ENCODE peak calls at places on chromosome 17, in four cellular contexts. Z, K, L and G are unnamed samples.

GRCh38 chr17:16211601-16212000 is 3.7 kb downstream of the NCOR1 start:
- DNase-seq in Z (no peak), K (no peak), L (no peak), G (no peak)

GRCh38 chr17:40448639-40449261 is 5.5 kb downstream of the IGFBP4 start:
- DNase-seq in Z (peak), K (no peak), L (no peak), G (peak)

GRCh38 chr17:72683506-72684404 is 408.7 kb downstream of the SLC39A11 start:
- DNase-seq in Z (peak), K (peak), L (no peak), G (peak)

GRCh38 chr17:78674156-78674555 is 97.0 kb upstream of the DNAH17 start:
- DNase-seq in Z (no peak), K (no peak), L (no peak), G (no peak)

GRCh38 chr17:8868529-8868951 is 1.1 kb upstream of the PIK3R6 start:
- DNase-seq in Z (no peak), K (no peak), L (no peak), G (no peak)

GRCh38 chr17:49162866-49163265 is 30.3 kb downstream of the B4GALNT2 start:
- DNase-seq in Z (peak), K (no peak), L (no peak), G (no peak)

GRCh38 chr17:33463887-33464286 is 170.8 kb upstream of the ASIC2 start:
- DNase-seq in Z (no peak), K (no peak), L (no peak), G (no peak)

GRCh38 chr17:39165178-39165843 is 650 bp downstream of the ARL5C start:
- DNase-seq in Z (no peak), K (no peak), L (peak), G (no peak)

GRCh38 chr17:8994319-8994718 is 27.0 kb upstream of the NTN1 start:
- DNase-seq in Z (peak), K (no peak), L (peak), G (no peak)

GRCh38 chr17:68095205-68095811 is 59.8 kb downstream of the KPNA2 start:
- DNase-seq in Z (no peak), K (no peak), L (no peak), G (no peak)

GRCh38 chr17:18356624-18357023 is 6.7 kb downstream of the SHMT1 start:
- DNase-seq in Z (no peak), K (peak), L (no peak), G (no peak)

GRCh38 chr17:9443811-9444210 is 131.8 kb downstream of the STX8 start:
- DNase-seq in Z (no peak), K (no peak), L (no peak), G (no peak)

GRCh38 chr17:76417499-76418143 is 33.2 kb downstream of the SPHK1 start:
- DNase-seq in Z (peak), K (no peak), L (no peak), G (no peak)

GRCh38 chr17:12519956-12520594 is 145.6 kb upstream of the MYOCD start:
- DNase-seq in Z (no peak), K (peak), L (no peak), G (no peak)

GRCh38 chr17:55642741-55643140 is 79.9 kb downstream of the TMEM100 start:
- DNase-seq in Z (no peak), K (no peak), L (no peak), G (no peak)
- H3K4me3 ChIP-seq in Z (no peak), K (no peak), L (no peak), G (no peak)

GRCh38 chr17:81229666-81229920 is 6.8 kb upstream of the CEP131 start:
- DNase-seq in Z (no peak), K (no peak), L (no peak), G (no peak)

GRCh38 chr17:81228834-81229665 is 6.3 kb upstream of the CEP131 start:
- DNase-seq in Z (no peak), K (no peak), L (no peak), G (no peak)

GRCh38 chr17:81231121-81231645 is 7.7 kb downstream of the TEPSIN start:
- DNase-seq in Z (no peak), K (no peak), L (no peak), G (no peak)

GRCh38 chr17:81231766-81232581 is 6.9 kb downstream of the TEPSIN start:
- DNase-seq in Z (no peak), K (no peak), L (no peak), G (no peak)

DNA sequence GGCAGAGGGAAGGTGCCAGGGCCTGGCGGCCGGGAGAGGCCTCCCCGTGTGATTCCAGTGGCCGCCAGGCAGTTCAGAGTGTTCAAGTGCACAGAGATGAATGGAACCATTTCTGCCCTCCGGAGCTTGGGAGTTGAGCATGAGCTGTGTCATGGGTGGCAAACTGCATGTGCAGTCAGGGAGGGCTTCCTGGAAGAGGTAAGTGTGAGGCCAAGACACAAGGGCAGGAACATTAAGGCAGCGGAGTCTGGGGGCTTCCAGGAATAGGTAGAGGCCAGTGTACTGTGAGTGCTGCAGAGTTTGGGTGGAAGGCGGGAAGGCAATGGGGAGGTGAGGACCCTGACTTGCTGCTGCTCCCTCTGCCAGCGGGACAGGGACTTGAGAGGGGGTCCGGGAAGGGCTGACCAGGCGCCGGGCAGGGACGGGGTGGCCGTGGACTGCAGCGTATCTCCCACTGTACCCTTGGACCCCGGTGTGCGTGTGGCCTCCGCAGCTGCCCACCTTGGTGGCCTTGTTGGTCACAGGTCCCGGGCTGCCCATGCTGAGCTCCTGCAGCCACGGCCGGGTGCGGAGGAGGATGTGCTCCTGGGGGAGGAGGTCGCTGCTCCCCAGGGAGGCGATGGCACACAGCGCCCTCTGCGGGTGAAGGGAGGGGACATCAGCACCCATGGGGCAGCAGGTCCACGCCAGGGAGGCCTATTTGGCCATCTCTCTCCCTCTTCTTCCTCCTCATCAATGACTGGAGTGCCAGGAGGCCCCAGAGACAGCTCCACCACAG is 7.5 kb upstream of the CEP131 start:
- DNase-seq in Z (no peak), K (no peak), L (no peak), G (no peak)
- TF ChIP-seq CTCF in Z (peak), K (peak), L (peak), G (peak)

DNA sequence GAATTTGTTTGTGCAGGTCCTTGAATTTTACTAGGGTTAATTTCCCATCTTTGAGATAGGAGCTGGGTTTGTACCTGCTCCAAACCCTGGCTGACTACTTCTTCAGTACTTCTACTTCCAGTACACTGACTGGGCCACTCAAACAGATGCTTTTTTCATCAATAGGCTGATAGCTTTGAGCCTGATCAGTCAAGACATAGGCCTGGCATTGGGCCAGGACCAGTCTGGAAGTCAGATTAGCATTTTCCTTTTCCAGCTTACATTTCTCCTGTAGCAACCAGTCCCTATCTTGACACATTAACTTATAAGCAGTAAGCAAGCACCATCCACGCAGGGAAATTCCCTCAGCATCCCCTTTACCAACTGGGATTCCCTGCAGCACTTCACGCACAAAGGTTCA is 7.5 kb upstream of the TMEM101 start:
- DNase-seq in Z (no peak), K (no peak), L (no peak), G (no peak)
- H3K4me3 ChIP-seq in Z (no peak), K (no peak), L (no peak), G (no peak)

GRCh38 chr17:35175638-35176415 is 18.4 kb downstream of the SLC35G3 start:
- DNase-seq in Z (no peak), K (no peak), L (no peak), G (no peak)

GRCh38 chr17:35169964-35170363 is 22.3 kb downstream of the UNC45B start:
- DNase-seq in Z (no peak), K (no peak), L (no peak), G (no peak)

GRCh38 chr17:35171834-35172233 is 22.4 kb downstream of the SLC35G3 start:
- DNase-seq in Z (no peak), K (no peak), L (no peak), G (no peak)

GRCh38 chr17:35170968-35171771 is 23.0 kb downstream of the SLC35G3 start:
- DNase-seq in Z (no peak), K (no peak), L (no peak), G (peak)

DNA sequence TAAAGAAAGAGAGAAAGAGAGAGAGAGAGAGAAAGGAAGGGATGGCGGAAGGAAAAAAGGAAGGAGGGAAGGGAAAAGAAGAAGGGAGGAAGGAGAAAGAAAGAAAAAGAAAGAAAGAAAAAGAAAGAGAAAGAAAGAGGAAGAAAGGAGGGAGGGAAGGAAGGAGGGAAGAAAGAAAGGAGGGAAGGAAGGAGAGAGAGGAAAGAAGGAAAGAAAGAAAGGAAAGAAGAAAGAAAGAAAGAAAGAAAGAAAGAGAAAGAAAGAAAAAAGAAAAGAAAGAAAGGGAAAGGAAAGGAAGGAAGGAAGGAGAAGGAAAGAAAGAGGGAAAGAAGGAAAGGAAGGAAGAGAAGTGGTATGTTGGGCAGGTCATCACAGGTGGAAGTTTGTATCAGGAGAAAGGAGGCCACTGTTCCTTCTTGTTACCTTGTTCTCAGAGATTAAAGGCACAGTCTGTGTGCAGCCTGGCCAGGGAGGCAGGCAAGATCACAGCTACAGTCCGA is 19.3 kb downstream of the SLC35G3 start:
- DNase-seq in Z (no peak), K (no peak), L (no peak), G (no peak)
- TF ChIP-seq CTCF in Z (no peak), K (no peak), L (no peak), G (no peak)

GRCh38 chr17:63937319-63937718 is 5.2 kb upstream of the CD79B start:
- DNase-seq in Z (no peak), K (no peak), L (no peak), G (no peak)
- H3K4me3 ChIP-seq in Z (no peak), K (no peak), L (no peak), G (no peak)

DNA sequence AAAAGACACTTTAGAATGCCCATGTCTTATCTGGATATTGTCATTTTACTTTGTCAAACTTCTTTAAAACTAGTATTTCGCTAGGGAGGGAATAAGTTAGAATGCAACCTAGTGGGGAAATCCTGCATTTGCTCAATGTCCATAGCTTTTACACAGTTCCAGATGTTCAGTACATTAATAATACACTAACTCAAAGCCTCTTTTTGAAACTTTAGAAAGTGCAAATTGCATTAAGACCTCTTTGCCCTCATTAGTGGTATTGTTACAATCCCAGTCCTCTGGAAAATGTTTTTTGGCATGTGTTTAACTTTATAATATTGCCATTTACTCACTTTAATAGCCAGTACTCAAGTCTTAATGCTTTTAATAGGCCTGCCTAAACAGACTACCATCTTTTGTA is 106.8 kb downstream of the BRIP1 start:
- DNase-seq in Z (no peak), K (no peak), L (no peak), G (no peak)
- TF ChIP-seq CTCF in Z (no peak), K (no peak), L (no peak), G (no peak)

GRCh38 chr17:4950075-4950756 is 703 bp upstream of the ENO3 start:
- DNase-seq in Z (peak), K (no peak), L (peak), G (no peak)

GRCh38 chr17:4950757-4951204 is at the start of gene ENO3:
- DNase-seq in Z (no peak), K (no peak), L (peak), G (no peak)

GRCh38 chr17:4953461-4953961 is 2.6 kb downstream of the ENO3 start:
- DNase-seq in Z (no peak), K (peak), L (no peak), G (no peak)

GRCh38 chr17:4949321-4950074 is 1.2 kb upstream of the PFN1 start:
- DNase-seq in Z (peak), K (no peak), L (peak), G (peak)

DNA sequence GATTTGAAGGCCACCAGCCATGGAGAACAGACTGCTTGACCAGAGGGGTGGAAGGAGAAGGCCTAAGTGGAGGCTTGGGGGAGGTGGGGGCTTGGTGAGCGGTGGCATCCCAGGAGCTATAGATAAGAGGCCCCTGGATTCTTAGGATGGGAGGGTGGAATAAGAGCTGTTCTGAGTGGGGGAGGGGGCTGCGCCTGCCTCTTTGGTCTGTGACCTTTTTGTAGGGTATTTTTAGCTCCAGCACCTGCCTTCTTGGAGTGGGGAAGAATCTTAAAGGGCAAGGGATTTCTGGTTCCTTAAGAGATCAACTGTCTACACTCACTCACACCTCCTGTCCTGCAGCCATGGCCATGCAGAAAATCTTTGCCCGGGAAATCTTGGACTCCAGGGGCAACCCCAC is 567 bp downstream of the ENO3 start:
- DNase-seq in Z (no peak), K (no peak), L (no peak), G (no peak)
- H3K4me3 ChIP-seq in Z (no peak), K (no peak), L (peak), G (no peak)

DNA sequence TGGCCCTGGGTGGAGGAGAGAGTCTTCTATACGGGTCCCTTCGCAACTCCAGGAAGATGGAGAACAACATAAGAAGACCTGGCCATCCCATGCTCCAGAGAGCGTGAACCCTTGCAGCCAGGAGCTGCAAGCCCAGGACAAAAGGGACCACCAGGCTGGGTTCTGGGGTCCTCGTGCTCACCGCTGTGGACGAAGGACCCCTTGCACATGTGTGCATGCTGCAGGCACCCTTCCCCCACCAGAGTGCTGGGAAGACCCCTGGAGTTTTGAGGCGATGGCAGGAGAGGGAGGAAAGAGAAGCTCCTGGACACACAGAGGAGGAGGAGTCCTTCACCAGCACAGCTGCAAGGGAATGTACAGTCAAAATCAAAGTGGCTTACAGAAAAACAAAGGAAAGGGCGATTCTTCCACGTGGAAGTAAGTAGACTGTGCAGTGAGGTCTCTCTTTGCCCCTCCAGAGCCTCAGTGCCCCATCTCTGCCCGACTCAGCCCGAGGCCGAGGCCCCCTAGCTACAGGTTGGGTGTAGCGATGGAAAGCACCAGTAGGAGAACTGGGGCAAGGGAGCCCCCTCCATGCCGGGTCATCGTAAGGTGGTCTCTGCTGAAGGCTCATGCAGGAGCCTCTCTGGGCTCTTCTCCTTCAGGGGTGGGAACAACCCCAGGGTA is 51.3 kb downstream of the PIMREG start:
- DNase-seq in Z (no peak), K (no peak), L (no peak), G (no peak)
- TF ChIP-seq CTCF in Z (no peak), K (no peak), L (peak), G (no peak)

GRCh38 chr17:7341842-7342241 is 5.5 kb downstream of the ACAP1 start:
- DNase-seq in Z (no peak), K (no peak), L (no peak), G (no peak)

GRCh38 chr17:7340179-7340578 is 3.9 kb downstream of the ACAP1 start:
- DNase-seq in Z (no peak), K (no peak), L (no peak), G (no peak)

GRCh38 chr17:7334938-7335538 is 1.3 kb upstream of the ACAP1 start:
- DNase-seq in Z (no peak), K (no peak), L (no peak), G (no peak)

GRCh38 chr17:7336240-7337175 is at the start of gene ACAP1:
- DNase-seq in Z (no peak), K (no peak), L (no peak), G (no peak)
- H3K4me3 ChIP-seq in Z (no peak), K (no peak), L (no peak), G (no peak)